ENCODE peak calls at places on chromosomes 16 and 17, in four cellular contexts. R is fibroblast of mammary gland, H is ovary, N is mesothelial cell of epicardium. G is an unnamed sample.

GRCh38 chr16:50310308-50311133 is 44.2 kb downstream of the ADCY7 start:
- DNase-seq in R (no peak), N (no peak), H (no peak), G (peak)

GRCh38 chr16:82124651-82125050 is 45.4 kb downstream of the MPHOSPH6 start:
- DNase-seq in R (no peak), N (no peak), H (no peak), G (no peak)

GRCh38 chr17:2070241-2071023 is 15.5 kb downstream of the HIC1 start:
- DNase-seq in R (no peak), H (peak), N (no peak), G (peak)

GRCh38 chr17:48738803-48739526 is 10.4 kb upstream of the HOXB13 start:
- DNase-seq in N (no peak), R (no peak), H (no peak), G (no peak)

GRCh38 chr16:53131050-53131362 is 76.2 kb downstream of the CHD9 start:
- DNase-seq in N (no peak), H (no peak), R (no peak), G (no peak)

GRCh38 chr17:43069368-43069898 is 44.4 kb downstream of the RND2 start:
- DNase-seq in N (no peak), H (no peak), R (no peak), G (no peak)

GRCh38 chr17:9021985-9022552 is 759 bp downstream of the NTN1 start:
- DNase-seq in H (no peak), R (peak), N (no peak), G (peak)

GRCh38 chr17:81556175-81556691 is 4.1 kb upstream of the FAAP100 start:
- DNase-seq in H (no peak), R (peak), N (no peak), G (no peak)

GRCh38 chr16:90048737-90049330 is 28.3 kb downstream of the PRDM7 start:
- DNase-seq in N (no peak), H (no peak), R (no peak), G (no peak)

GRCh38 chr17:2400474-2400866 is 390 bp downstream of the MNT start:
- DNase-seq in R (no peak), H (peak), N (no peak), G (peak)

GRCh38 chr16:4373356-4373908 is 1.8 kb downstream of the VASN start:
- DNase-seq in R (no peak), N (no peak), H (peak), G (no peak)

GRCh38 chr16:87464691-87465300 is 28.0 kb downstream of the ZCCHC14 start:
- DNase-seq in H (peak), R (peak), N (no peak), G (peak)

GRCh38 chr16:17327671-17328335 is 143.0 kb downstream of the XYLT1 start:
- DNase-seq in R (no peak), H (no peak), N (no peak), G (no peak)

GRCh38 chr17:39981207-39982068 is 831 bp downstream of the PSMD3 start:
- DNase-seq in H (no peak), R (no peak), N (no peak), G (no peak)

GRCh38 chr16:11633113-11633512 is 35.1 kb upstream of the SNN start:
- DNase-seq in H (no peak), R (no peak), N (no peak), G (no peak)

GRCh38 chr16:85618509-85618908 is 5.4 kb downstream of the GSE1 start:
- DNase-seq in H (no peak), N (no peak), R (no peak), G (no peak)

GRCh38 chr17:47694018-47694817 is at the start of gene TBKBP1:
- DNase-seq in N (peak), R (no peak), H (peak), G (peak)

GRCh38 chr17:77696151-77696719 is 262.3 kb upstream of the TNRC6C start:
- DNase-seq in N (no peak), H (no peak), R (no peak), G (no peak)

GRCh38 chr17:33169580-33170285 is 123.4 kb downstream of the ASIC2 start:
- DNase-seq in H (no peak), R (peak), N (no peak), G (no peak)

GRCh38 chr17:49359990-49360795 is 1.9 kb downstream of the ZNF652 start:
- DNase-seq in N (no peak), R (peak), H (no peak), G (no peak)

GRCh38 chr16:3266873-3267537 is 10.6 kb upstream of the MEFV start:
- DNase-seq in N (no peak), R (peak), H (no peak), G (no peak)

GRCh38 chr16:68972720-68973119 is 129.4 kb downstream of the TANGO6 start:
- DNase-seq in R (peak), H (no peak), N (no peak), G (no peak)

GRCh38 chr17:63024716-63025115 is 58.7 kb downstream of the TANC2 start:
- DNase-seq in H (no peak), N (no peak), R (peak), G (no peak)

GRCh38 chr17:58275417-58275816 is 5.3 kb downstream of the MPO start:
- DNase-seq in R (no peak), N (no peak), H (no peak), G (no peak)

GRCh38 chr16:19912445-19913305 is 28.0 kb upstream of the GPRC5B start:
- DNase-seq in H (no peak), N (no peak), R (peak), G (no peak)

GRCh38 chr17:17750881-17751280 is 69.6 kb downstream of the RAI1 start:
- DNase-seq in N (no peak), H (no peak), R (no peak), G (peak)

GRCh38 chr16:70746708-70747424 is 54.1 kb downstream of the VAC14 start:
- DNase-seq in H (peak), N (no peak), R (peak), G (no peak)

GRCh38 chr16:24731722-24732419 is 2.4 kb downstream of the TNRC6A start:
- DNase-seq in H (peak), R (peak), N (no peak), G (no peak)

GRCh38 chr16:2912330-2913199 is 834 bp downstream of the FLYWCH1 start:
- DNase-seq in H (peak), R (peak), N (no peak), G (no peak)

GRCh38 chr16:1512174-1512573 is 19.0 kb downstream of the TELO2 start:
- DNase-seq in R (no peak), N (no peak), H (no peak), G (no peak)

GRCh38 chr16:30660424-30661251 is 2.4 kb downstream of the FBRS start:
- DNase-seq in N (no peak), R (peak), H (peak), G (peak)

GRCh38 chr17:64315032-64315490 is 52.0 kb upstream of the TEX2 start:
- DNase-seq in H (peak), R (peak), N (no peak), G (no peak)

GRCh38 chr17:622356-622755 is 92.3 kb downstream of the VPS53 start:
- DNase-seq in N (no peak), H (no peak), R (peak), G (no peak)

DNA sequence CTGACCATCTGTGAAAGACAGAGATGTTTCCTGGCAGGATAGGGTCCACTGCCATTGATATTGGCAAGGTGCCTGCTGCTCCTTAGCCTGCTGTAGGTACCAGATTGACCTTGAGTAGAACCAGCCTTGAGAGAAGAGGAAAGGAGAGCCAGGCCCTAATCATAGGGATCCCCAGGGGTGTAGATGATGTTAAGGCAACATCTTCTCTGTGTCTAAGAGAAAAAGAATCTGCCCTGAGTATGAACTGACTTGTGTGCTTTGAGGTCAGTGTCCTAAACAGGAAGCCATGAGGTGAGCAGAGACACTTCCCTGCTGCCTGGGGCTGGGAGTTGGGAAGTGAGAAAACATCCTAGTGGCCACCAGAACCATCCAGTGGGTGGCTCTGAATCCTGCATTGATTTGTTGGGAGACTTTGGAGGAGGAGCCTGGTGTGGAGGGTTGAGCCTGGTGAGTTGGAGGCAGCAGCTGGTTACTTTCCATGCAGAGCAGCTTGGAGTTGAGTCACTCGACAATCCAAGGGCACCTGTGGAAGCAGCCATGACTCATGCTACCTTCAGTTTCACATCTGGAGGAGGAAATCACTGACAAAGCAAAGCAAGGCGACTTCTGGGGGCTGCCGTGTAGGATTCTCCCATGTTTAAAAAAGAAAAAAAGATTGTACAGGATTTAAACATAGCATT is 47.8 kb downstream of the BMERB1 start:
- DNase-seq in H (peak), R (peak), N (no peak), G (no peak)
- TF ChIP-seq CTCF in H (no peak), R (peak), N (no peak), G (no peak)

DNA sequence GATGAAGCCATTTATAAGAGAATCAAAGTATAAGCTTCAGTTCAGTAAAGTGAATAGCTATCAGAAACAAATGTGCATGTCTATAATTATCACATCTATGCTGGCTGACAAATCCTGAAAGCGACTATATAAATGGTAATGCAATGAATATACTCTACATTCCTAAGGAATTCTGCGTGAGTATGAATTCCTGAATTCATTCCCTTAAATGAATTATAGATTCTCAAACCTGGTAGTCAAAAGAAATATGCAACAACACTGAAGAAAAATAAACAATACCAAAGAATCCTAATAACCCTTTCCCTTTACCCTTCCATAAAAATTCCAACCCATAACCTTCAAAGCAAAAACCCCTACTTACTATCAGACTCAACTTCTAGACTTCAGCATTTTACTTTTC is 416.6 kb upstream of the PMFBP1 start:
- DNase-seq in H (no peak), R (no peak), N (no peak), G (no peak)
- TF ChIP-seq CTCF in H (no peak), R (no peak), N (no peak), G (no peak)

GRCh38 chr16:74309789-74310781 is 13.5 kb downstream of the PSMD7 start:
- DNase-seq in H (no peak), N (no peak), R (peak), G (peak)
- TF ChIP-seq CTCF in H (no peak), N (peak), R (peak), G (peak)

GRCh38 chr16:58733671-58734458 is at the start of gene GOT2:
- DNase-seq in H (peak), N (peak), R (peak), G (peak)
- TF ChIP-seq CTCF in H (peak), N (no peak), R (peak), G (peak)

GRCh38 chr16:27355610-27356009 is 41.8 kb downstream of the IL4R start:
- DNase-seq in H (no peak), R (peak), N (no peak), G (no peak)
- TF ChIP-seq CTCF in H (no peak), R (peak), N (no peak), G (peak)

DNA sequence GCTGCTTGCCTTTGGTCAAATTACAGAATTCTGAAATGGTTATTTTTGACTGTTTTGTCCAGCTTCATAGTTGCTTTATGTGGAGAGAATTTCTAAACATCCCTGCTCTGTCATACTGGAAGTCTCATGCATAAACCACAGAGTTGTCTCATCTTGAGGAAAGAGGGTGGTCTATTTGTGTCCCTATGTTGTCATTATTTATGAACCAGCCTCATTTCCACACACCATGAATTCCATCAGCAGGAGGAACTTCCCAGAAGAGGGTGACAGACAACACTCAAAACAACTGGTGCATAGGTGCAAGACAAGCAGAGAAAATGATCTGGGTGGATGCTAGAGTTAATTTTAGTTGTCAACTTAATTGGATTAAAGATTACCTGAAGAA is 525.8 kb upstream of the GOT2 start:
- DNase-seq in N (no peak), R (no peak), H (no peak), G (peak)
- TF ChIP-seq CTCF in N (no peak), R (no peak), H (no peak), G (no peak)